ENCODE peak calls at places on chromosomes 11 and 22, in seven cellular contexts. F is GM13977, Z is upper lobe of right lung, G is IMR-90, Y is lung, W is gastrocnemius medialis, X is foreskin fibroblast. U is an unnamed sample.

GRCh38 chr22:48396091-48396784 is 1431.4 kb downstream of the BRD1 start:
- DNase-seq in Y (no peak), F (no peak), Z (no peak), G (no peak), W (no peak), X (no peak), U (no peak)

GRCh38 chr11:38297670-38298069 is 1699.6 kb upstream of the RAG2 start:
- DNase-seq in X (no peak), F (no peak), W (no peak), Z (no peak), Y (no peak), G (no peak), U (no peak)

GRCh38 chr11:133941546-133941945 is 15.2 kb downstream of the IGSF9B start:
- DNase-seq in Z (no peak), F (no peak), Y (no peak), X (no peak), G (no peak), W (no peak), U (no peak)

GRCh38 chr11:120501976-120502755 is 9.4 kb upstream of the GRIK4 start:
- DNase-seq in G (no peak), X (peak; percentile 22), F (no peak), Y (no peak), Z (no peak), W (no peak), U (no peak)

GRCh38 chr22:22210375-22210774 is 34.2 kb upstream of the VPREB1 start:
- DNase-seq in W (no peak), X (peak; percentile 68), G (peak; percentile 85), Z (no peak), Y (no peak), F (peak; percentile 80), U (peak; percentile 70)

GRCh38 chr11:12432507-12432906 is 55.1 kb downstream of the PARVA start:
- DNase-seq in W (no peak), F (no peak), Y (no peak), G (no peak), Z (no peak), X (no peak), U (no peak)

GRCh38 chr11:76799061-76799804 is 16.1 kb downstream of the TSKU start:
- DNase-seq in W (peak; percentile 73), X (peak; percentile 88), Y (peak; percentile 86), G (peak; percentile 57), F (peak; percentile 91), Z (peak; percentile 93), U (peak; percentile 90)

GRCh38 chr22:24952837-24953293 is 349 bp downstream of the KIAA1671 start:
- DNase-seq in Y (peak; percentile 55), W (peak; percentile 29), F (no peak), G (peak; percentile 7), X (peak; percentile 52), Z (peak; percentile 83), U (no peak)

GRCh38 chr11:134252539-134253188 is 488 bp downstream of the THYN1 start:
- DNase-seq in X (peak; percentile 69), Y (no peak), G (peak; percentile 57), W (peak; percentile 18), Z (no peak), F (peak; percentile 48), U (no peak)

GRCh38 chr22:28143961-28144745 is 225.1 kb upstream of the PITPNB start:
- DNase-seq in W (no peak), Z (no peak), G (no peak), Y (no peak), X (no peak), F (no peak), U (no peak)

GRCh38 chr11:80417681-80418080 is 976.9 kb upstream of the TENM4 start:
- DNase-seq in W (no peak), X (no peak), Y (no peak), Z (no peak), F (no peak), G (no peak), U (no peak)

GRCh38 chr11:115724709-115725108 is 220.5 kb upstream of the CADM1 start:
- DNase-seq in W (no peak), X (no peak), G (peak; percentile 90), Z (no peak), F (no peak), Y (no peak), U (no peak)

GRCh38 chr22:26835929-26836528 is 178.6 kb downstream of the MIAT start:
- DNase-seq in X (peak; percentile 63), G (peak; percentile 23), W (no peak), F (peak; percentile 63), Z (no peak), Y (peak; percentile 46), U (peak; percentile 66)

GRCh38 chr22:44623771-44624510 is 78.1 kb upstream of the PRR5 start:
- DNase-seq in X (peak; percentile 30), W (no peak), Y (no peak), G (peak; percentile 22), F (no peak), Z (no peak), U (no peak)

GRCh38 chr11:82732734-82733443 is 775 bp downstream of the FAM181B start:
- DNase-seq in F (peak; percentile 53), X (peak; percentile 14), Z (peak; percentile 63), G (no peak), W (no peak), Y (no peak), U (no peak)

GRCh38 chr11:8258771-8259170 is 4.9 kb downstream of the LMO1 start:
- DNase-seq in G (peak; percentile 26), Z (peak; percentile 30), Y (no peak), F (no peak), W (peak; percentile 61), X (peak; percentile 47), U (no peak)

GRCh38 chr11:69300124-69301032 is 6.4 kb downstream of the MYEOV start:
- DNase-seq in Z (peak; percentile 57), G (peak; percentile 61), X (peak; percentile 84), Y (no peak), F (no peak), W (no peak), U (no peak)

GRCh38 chr11:32172771-32173170 is 81.9 kb downstream of the RCN1 start:
- DNase-seq in Z (no peak), G (peak; percentile 4), Y (no peak), W (no peak), F (no peak), X (peak; percentile 59), U (no peak)

GRCh38 chr11:43576834-43577521 is 103.6 kb upstream of the HSD17B12 start:
- DNase-seq in Y (no peak), F (peak; percentile 60), W (no peak), G (peak; percentile 49), X (peak; percentile 74), Z (no peak), U (peak; percentile 48)

GRCh38 chr11:65437436-65438227 is 15.0 kb downstream of the NEAT1 start:
- DNase-seq in G (peak; percentile 41), F (no peak), X (peak; percentile 17), Z (peak; percentile 36), Y (no peak), W (peak; percentile 24), U (no peak)

GRCh38 chr11:120052196-120052775 is 85.6 kb downstream of the TRIM29 start:
- DNase-seq in X (no peak), G (no peak), F (no peak), Z (no peak), W (no peak), Y (no peak), U (no peak)

GRCh38 chr11:62976109-62976508 is 8.7 kb downstream of the SLC22A6 start:
- DNase-seq in X (no peak), Z (no peak), Y (no peak), F (no peak), G (no peak), W (no peak), U (no peak)

GRCh38 chr11:74069146-74070046 is 60.5 kb upstream of the UCP3 start:
- DNase-seq in Z (no peak), X (peak; percentile 63), Y (peak; percentile 36), G (peak; percentile 41), W (peak; percentile 39), F (no peak), U (no peak)

GRCh38 chr22:46070215-46070721 is 80.1 kb upstream of the PPARA start:
- DNase-seq in W (peak; percentile 85), G (peak; percentile 42), Z (peak; percentile 89), X (peak; percentile 84), Y (peak; percentile 82), F (no peak), U (no peak)

GRCh38 chr11:68546555-68546954 is 86.0 kb downstream of the PPP6R3 start:
- DNase-seq in Z (no peak), F (no peak), G (peak; percentile 47), X (peak; percentile 42), W (no peak), Y (no peak), U (no peak)

GRCh38 chr11:63884191-63884590 is 32.8 kb downstream of the RCOR2 start:
- DNase-seq in W (no peak), Y (no peak), Z (no peak), F (no peak), G (no peak), X (no peak), U (no peak)

GRCh38 chr11:70608568-70609314 is 210.4 kb downstream of the CTTN start:
- DNase-seq in X (peak; percentile 41), Z (no peak), G (peak; percentile 49), Y (no peak), W (peak; percentile 25), F (no peak), U (no peak)

GRCh38 chr22:17119481-17120202 is 1.5 kb downstream of the TMEM121B start:
- DNase-seq in F (no peak), G (no peak), W (peak; percentile 59), Y (no peak), Z (no peak), X (peak; percentile 24), U (no peak)
- TF ChIP-seq CTCF in F (peak; percentile 30), G (no peak), W (peak; percentile 65), Y (no peak), Z (peak; percentile 30), X (no peak), U (no peak)

GRCh38 chr22:19910180-19910744 is 31.3 kb upstream of the COMT start:
- DNase-seq in F (no peak), Y (no peak), Z (no peak), G (no peak), X (no peak), W (no peak), U (no peak)
- TF ChIP-seq CTCF in F (no peak), Y (no peak), Z (no peak), G (no peak), X (no peak), W (peak; percentile 20), U (no peak)

DNA sequence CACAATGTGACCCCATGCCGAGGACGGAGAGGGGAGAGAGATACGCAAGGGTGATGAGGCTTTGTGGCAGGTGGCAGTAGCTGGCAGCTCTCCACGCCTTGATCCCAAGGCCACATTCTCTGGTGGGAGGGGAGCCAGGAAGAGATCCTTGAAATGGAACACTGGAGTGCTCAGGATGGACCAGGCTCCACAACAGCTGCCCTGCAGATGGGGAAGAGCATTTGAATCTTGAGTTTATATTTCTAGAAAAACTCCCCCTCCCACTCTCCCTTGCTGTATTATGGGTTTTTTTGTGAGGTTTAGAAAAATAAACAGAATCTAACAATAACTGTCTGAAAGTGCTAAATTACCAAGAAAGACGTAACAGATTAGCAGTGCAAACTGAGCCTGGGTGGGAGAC is 61.6 kb upstream of the CDON start:
- DNase-seq in W (no peak), F (no peak), G (peak; percentile 15), X (no peak), Y (no peak), Z (no peak), U (no peak)
- TF ChIP-seq CTCF in W (no peak), F (no peak), G (no peak), X (no peak), Y (no peak), Z (no peak), U (no peak)

DNA sequence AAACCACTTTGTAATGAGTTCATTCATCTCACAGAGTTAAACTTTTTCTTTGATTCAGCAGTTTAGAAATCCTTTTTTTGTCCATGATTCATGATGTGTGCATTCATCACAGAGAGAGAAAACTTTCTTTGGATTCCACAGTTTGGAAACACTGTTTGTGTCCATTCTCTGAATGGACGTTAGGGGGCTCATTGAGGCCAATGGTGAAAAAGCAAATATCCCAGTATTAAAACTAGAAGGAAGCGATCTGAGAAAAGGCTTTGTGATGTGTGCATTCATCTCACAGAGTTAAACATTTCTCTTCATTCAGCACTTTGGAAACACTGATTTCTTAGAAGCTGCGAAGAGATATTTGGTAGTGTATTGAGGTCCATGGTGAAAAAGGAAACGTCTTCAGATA is 155.6 kb upstream of the TRIM48 start:
- DNase-seq in X (no peak), F (no peak), W (no peak), Y (no peak), G (no peak), Z (no peak), U (no peak)
- TF ChIP-seq CTCF in X (no peak), F (no peak), W (no peak), Y (no peak), G (no peak), Z (no peak), U (no peak)

U was measured in GM10248.